ENCODE peak calls at places on chromosome 13, in ten cellular contexts. P is H1, U is transverse colon, B is suprapubic skin, H is tibial nerve, M is ovary, Z is A549, E is HepG2, J is K562, Q is esophagus muscularis mucosa. K is an unnamed sample.
A peak's percentile ranks its signal among the peaks of the same experiment; 100 is the strongest.

GRCh38 chr13:99034333-99035085 is 56.6 kb upstream of the DOCK9 start:
- DNase-seq in P (no peak), U (no peak), B (no peak), H (no peak), M (no peak), Z (no peak), E (no peak), J (no peak), Q (no peak), K (no peak)

GRCh38 chr13:97474581-97474980 is 40.6 kb downstream of the RAP2A start:
- DNase-seq in P (no peak), U (no peak), B (no peak), H (no peak), M (no peak), Z (no peak), E (no peak), J (no peak), Q (no peak), K (no peak)

GRCh38 chr13:102726430-102726829 is 31.6 kb upstream of the METTL21C start:
- DNase-seq in P (no peak), U (no peak), B (no peak), H (no peak), M (no peak), Z (peak; percentile 10), E (peak; percentile 35), J (no peak), Q (no peak), K (no peak)

GRCh38 chr13:109451726-109452125 is 334.7 kb downstream of the IRS2 start:
- DNase-seq in P (no peak), U (no peak), B (no peak), H (no peak), M (no peak), Z (no peak), E (no peak), J (no peak), Q (peak; percentile 85), K (no peak)

GRCh38 chr13:97976551-97977375 is 23.3 kb downstream of the IPO5 start:
- DNase-seq in P (peak; percentile 94), U (peak; percentile 16), B (no peak), H (peak; percentile 10), M (peak; percentile 32), Z (peak; percentile 2), E (no peak), J (peak; percentile 44), Q (no peak), K (no peak)

GRCh38 chr13:91242652-91243051 is 104.8 kb upstream of the MIR17HG start:
- DNase-seq in P (no peak), U (no peak), B (no peak), H (no peak), M (no peak), Z (no peak), E (no peak), J (no peak), Q (no peak), K (no peak)

GRCh38 chr13:109874921-109875454 is 88.6 kb upstream of the IRS2 start:
- DNase-seq in P (no peak), U (no peak), B (no peak), H (no peak), M (no peak), Z (no peak), E (no peak), J (no peak), Q (peak; percentile 70), K (no peak)

GRCh38 chr13:95564091-95564490 is 11.6 kb downstream of the CLDN10 start:
- DNase-seq in P (no peak), U (no peak), B (no peak), H (no peak), M (no peak), Z (peak; percentile 20), E (no peak), J (no peak), Q (no peak), K (no peak)

GRCh38 chr13:114069376-114070097 is 62.9 kb downstream of the RASA3 start:
- DNase-seq in P (no peak), U (peak; percentile 7), B (peak; percentile 72), H (no peak), M (no peak), Z (no peak), E (no peak), J (no peak), Q (no peak), K (no peak)

GRCh38 chr13:73657821-73658540 is 476.2 kb downstream of the KLF12 start:
- DNase-seq in P (no peak), U (no peak), B (peak; percentile 83), H (peak; percentile 36), M (no peak), Z (no peak), E (no peak), J (no peak), Q (no peak), K (no peak)

GRCh38 chr13:76014618-76015315 is 378.6 kb downstream of the LMO7 start:
- DNase-seq in P (no peak), U (no peak), B (no peak), H (no peak), M (no peak), Z (no peak), E (no peak), J (no peak), Q (no peak), K (no peak)

DNA sequence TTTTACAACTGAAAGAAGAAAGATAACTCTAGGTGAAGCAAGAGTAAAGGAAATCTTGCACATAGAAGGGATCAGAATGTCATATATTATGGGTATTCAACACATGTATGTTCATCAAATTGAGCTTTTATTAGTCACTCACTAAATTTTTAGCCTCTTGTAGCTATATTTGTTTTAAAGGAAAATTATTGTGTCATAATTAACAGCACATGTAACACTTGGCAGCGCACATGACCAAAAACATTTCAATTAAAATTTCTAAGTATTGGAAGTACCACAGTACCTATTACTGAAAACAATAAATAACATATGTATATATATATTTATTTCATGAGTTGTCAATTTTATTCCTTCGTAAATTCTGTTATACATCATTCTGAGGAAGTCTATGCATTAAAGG is 2800.4 kb downstream of the PCDH9 start:
- DNase-seq in P (no peak), U (no peak), B (no peak), H (no peak), M (no peak), Z (no peak), E (no peak), J (no peak), Q (no peak), K (no peak)
- TF ChIP-seq EP300 in P (no peak), U (no peak), B (no peak), H (no peak), M (no peak), Z (no peak), E (no peak), J (no peak), Q (no peak), K (no peak)

GRCh38 chr13:65677906-65678305 is 1552.2 kb downstream of the PCDH9 start:
- DNase-seq in P (no peak), U (no peak), B (no peak), H (no peak), M (no peak), Z (no peak), E (no peak), J (no peak), Q (no peak), K (no peak)

DNA sequence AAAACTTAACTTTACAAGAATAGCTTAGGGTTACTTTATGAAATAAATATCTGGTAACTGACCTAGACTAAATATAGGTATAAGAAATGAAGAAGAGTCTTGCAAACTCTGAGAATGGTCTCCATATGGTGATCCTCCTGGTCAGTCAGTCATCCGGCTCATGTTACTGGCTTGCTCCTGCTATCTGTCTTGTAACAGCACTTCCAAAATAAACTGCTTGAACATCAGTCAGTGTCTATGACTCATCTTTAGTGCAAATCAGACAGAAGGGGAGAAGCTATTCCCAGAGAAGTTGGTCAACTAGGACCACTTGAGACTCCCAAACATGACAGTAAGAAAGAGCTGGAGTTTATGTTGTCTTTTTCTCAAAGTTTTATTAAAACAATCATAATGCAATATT is 1550.9 kb downstream of the PCDH9 start:
- DNase-seq in P (no peak), U (no peak), B (no peak), H (no peak), M (no peak), Z (no peak), E (no peak), J (no peak), Q (no peak), K (no peak)
- H3K4me1 ChIP-seq in P (no peaks in the 10 kb centered on the region), U (no peaks in the 10 kb centered on the region), B (no peaks in the 10 kb centered on the region), H (no peaks in the 10 kb centered on the region), M (no peaks in the 10 kb centered on the region), Z (no peaks in the 10 kb centered on the region), E (no peaks in the 10 kb centered on the region), J (no peaks in the 10 kb centered on the region), Q (no peaks in the 10 kb centered on the region), K (no peaks in the 10 kb centered on the region)

DNA sequence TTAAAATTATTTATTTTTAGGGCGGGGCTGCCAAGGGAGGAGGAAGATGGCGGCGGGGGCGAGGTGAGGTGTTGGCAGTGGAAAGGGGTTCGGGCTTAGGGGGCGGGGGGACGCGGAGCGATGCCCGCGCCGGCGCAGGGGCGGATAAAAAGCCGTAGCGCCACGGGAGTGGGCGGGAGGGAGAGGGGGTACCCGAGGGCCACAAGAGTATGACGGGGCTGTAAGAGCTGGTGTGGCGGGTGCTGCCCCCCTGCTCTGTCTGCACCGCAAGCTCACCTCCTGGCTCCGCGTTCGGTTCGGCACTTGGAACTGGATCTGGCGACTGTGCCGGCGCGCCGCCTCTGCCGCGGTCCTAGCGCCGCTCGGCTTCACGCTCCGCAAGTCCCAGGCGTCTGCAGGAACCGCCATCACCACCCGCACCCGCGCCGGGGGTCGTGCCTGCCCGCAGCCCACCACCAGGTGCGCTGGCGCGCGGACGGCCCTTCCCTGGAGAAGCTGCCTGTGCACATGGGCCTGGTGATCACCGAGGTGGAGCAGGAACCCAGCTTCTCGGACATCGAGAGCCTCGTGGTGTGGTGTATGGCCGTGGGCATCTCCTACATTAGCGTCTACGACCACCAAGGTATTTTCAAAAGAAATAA is 265.2 kb upstream of the SGCG start:
- DNase-seq in P (peak; percentile 84), U (peak; percentile 68), B (no peak), H (no peak), M (peak; percentile 49), Z (peak; percentile 53), E (no peak), J (peak; percentile 22), Q (no peak), K (peak; percentile 40)
- H3K27ac ChIP-seq in P (no peak overlapping the region), U (peak overlapping the region; percentile 73), B (no peak overlapping the region), H (no peak overlapping the region), M (no peak overlapping the region), Z (peak overlapping the region; percentile 78), E (no peak overlapping the region), J (no peak overlapping the region), Q (peak overlapping the region; percentile 57), K (peak overlapping the region; percentile 53)

GRCh38 chr13:112441226-112441625 is 65.1 kb downstream of the SPACA7 start:
- DNase-seq in P (no peak), U (no peak), B (peak; percentile 65), H (no peak), M (no peak), Z (no peak), E (no peak), J (no peak), Q (peak; percentile 87), K (no peak)
- TF ChIP-seq EP300 in P (no peak), U (no peak), B (no peak), H (no peak), M (no peak), Z (no peak), E (no peak), J (no peak), Q (no peak), K (no peak)